ENCODE peak calls at places on chromosomes 11 and 22, in ten cellular contexts. One of them, this sample, is unnamed.

GRCh38 chr11:108871152-108871551 is 206.3 kb downstream of the DDX10 start:
- DNase-seq in CD8-positive, alpha-beta memory T cell: no peak
- DNase-seq in lung: no peak
- DNase-seq in foreskin fibroblast: peak
- DNase-seq in mesendoderm: peak
- DNase-seq in hepatocyte: peak
- DNase-seq in AG09309: no peak
- DNase-seq in adipocyte: peak
- DNase-seq in GM12865: peak
- DNase-seq in keratinocyte: no peak
- DNase-seq in this sample: no peak

GRCh38 chr22:32528316-32528715 is 53.7 kb downstream of the FBXO7 start:
- DNase-seq in CD8-positive, alpha-beta memory T cell: no peak
- DNase-seq in lung: no peak
- DNase-seq in foreskin fibroblast: no peak
- DNase-seq in mesendoderm: no peak
- DNase-seq in hepatocyte: no peak
- DNase-seq in AG09309: no peak
- DNase-seq in adipocyte: no peak
- DNase-seq in GM12865: no peak
- DNase-seq in keratinocyte: no peak
- DNase-seq in this sample: no peak

GRCh38 chr11:112822478-112823274 is 138.5 kb upstream of the NCAM1 start:
- DNase-seq in CD8-positive, alpha-beta memory T cell: no peak
- DNase-seq in lung: no peak
- DNase-seq in foreskin fibroblast: no peak
- DNase-seq in mesendoderm: peak
- DNase-seq in hepatocyte: peak
- DNase-seq in AG09309: no peak
- DNase-seq in adipocyte: no peak
- DNase-seq in GM12865: no peak
- DNase-seq in keratinocyte: no peak
- DNase-seq in this sample: no peak

GRCh38 chr11:47440054-47440476 is 8.9 kb downstream of the RAPSN start:
- DNase-seq in CD8-positive, alpha-beta memory T cell: no peak
- DNase-seq in lung: no peak
- DNase-seq in foreskin fibroblast: no peak
- DNase-seq in mesendoderm: no peak
- DNase-seq in hepatocyte: no peak
- DNase-seq in AG09309: no peak
- DNase-seq in adipocyte: no peak
- DNase-seq in GM12865: no peak
- DNase-seq in keratinocyte: no peak
- DNase-seq in this sample: no peak

GRCh38 chr11:97979741-97980140 is 1041.0 kb upstream of the CNTN5 start:
- DNase-seq in CD8-positive, alpha-beta memory T cell: no peak
- DNase-seq in lung: no peak
- DNase-seq in foreskin fibroblast: no peak
- DNase-seq in mesendoderm: no peak
- DNase-seq in hepatocyte: no peak
- DNase-seq in AG09309: no peak
- DNase-seq in adipocyte: no peak
- DNase-seq in GM12865: no peak
- DNase-seq in keratinocyte: no peak
- DNase-seq in this sample: no peak

GRCh38 chr11:13891911-13892310 is 70.6 kb upstream of the SPON1 start:
- DNase-seq in CD8-positive, alpha-beta memory T cell: no peak
- DNase-seq in lung: no peak
- DNase-seq in foreskin fibroblast: no peak
- DNase-seq in mesendoderm: no peak
- DNase-seq in hepatocyte: no peak
- DNase-seq in AG09309: no peak
- DNase-seq in adipocyte: no peak
- DNase-seq in GM12865: no peak
- DNase-seq in keratinocyte: no peak
- DNase-seq in this sample: no peak

GRCh38 chr11:11366793-11367192 is 13.7 kb upstream of the CSNK2A3 start:
- DNase-seq in CD8-positive, alpha-beta memory T cell: no peak
- DNase-seq in lung: no peak
- DNase-seq in foreskin fibroblast: peak
- DNase-seq in mesendoderm: no peak
- DNase-seq in hepatocyte: no peak
- DNase-seq in AG09309: no peak
- DNase-seq in adipocyte: peak
- DNase-seq in GM12865: no peak
- DNase-seq in keratinocyte: no peak
- DNase-seq in this sample: no peak

GRCh38 chr22:30307026-30307574 is 17.8 kb upstream of the CASTOR1 start:
- DNase-seq in CD8-positive, alpha-beta memory T cell: no peak
- DNase-seq in lung: no peak
- DNase-seq in foreskin fibroblast: no peak
- DNase-seq in mesendoderm: no peak
- DNase-seq in hepatocyte: no peak
- DNase-seq in AG09309: no peak
- DNase-seq in adipocyte: no peak
- DNase-seq in GM12865: peak
- DNase-seq in keratinocyte: no peak
- DNase-seq in this sample: no peak

DNA sequence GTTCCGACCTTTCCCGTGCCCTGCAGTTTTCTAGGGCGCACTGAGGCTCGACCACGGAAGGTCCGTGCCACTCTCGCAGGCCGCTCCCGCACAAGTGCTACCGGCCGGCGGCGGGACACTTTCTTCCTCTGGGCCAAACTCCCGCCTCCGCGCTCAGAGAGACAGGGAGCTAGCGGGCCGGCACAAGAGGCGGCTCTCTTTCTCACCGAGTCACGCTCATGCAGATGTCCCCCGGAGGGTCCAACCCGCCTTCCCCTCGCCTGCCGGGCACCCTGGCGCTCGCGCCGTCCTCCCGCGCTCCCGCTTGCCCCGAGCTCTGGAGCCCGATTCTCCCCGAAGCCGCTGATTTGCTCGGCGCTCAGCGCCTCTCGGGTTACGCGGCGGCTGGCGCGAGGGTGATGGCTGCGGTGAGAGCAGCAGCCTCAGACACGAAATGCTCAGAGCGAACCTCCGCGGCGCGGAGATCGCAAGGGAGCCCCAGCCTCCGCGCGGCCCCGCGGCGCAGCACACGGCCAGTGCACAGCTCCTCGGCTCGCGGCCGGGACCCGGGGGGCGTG is 1.0 kb downstream of the LMO1 start:
- DNase-seq in CD8-positive, alpha-beta memory T cell: no peak
- DNase-seq in lung: no peak
- DNase-seq in foreskin fibroblast: peak
- DNase-seq in mesendoderm: peak
- DNase-seq in hepatocyte: peak
- DNase-seq in AG09309: no peak
- DNase-seq in adipocyte: peak
- DNase-seq in GM12865: peak
- DNase-seq in keratinocyte: no peak
- DNase-seq in this sample: no peak
- H3K4me3 ChIP-seq in CD8-positive, alpha-beta memory T cell: no peak
- H3K4me3 ChIP-seq in lung: no peak
- H3K4me3 ChIP-seq in foreskin fibroblast: peak
- H3K4me3 ChIP-seq in mesendoderm: peak
- H3K4me3 ChIP-seq in hepatocyte: peak
- H3K4me3 ChIP-seq in AG09309: peak
- H3K4me3 ChIP-seq in adipocyte: peak
- H3K4me3 ChIP-seq in GM12865: peak
- H3K4me3 ChIP-seq in keratinocyte: peak
- H3K4me3 ChIP-seq in this sample: peak

GRCh38 chr22:42928969-42929837 is 72.1 kb upstream of the ARFGAP3 start:
- DNase-seq in CD8-positive, alpha-beta memory T cell: no peak
- DNase-seq in lung: peak
- DNase-seq in foreskin fibroblast: peak
- DNase-seq in mesendoderm: no peak
- DNase-seq in hepatocyte: no peak
- DNase-seq in AG09309: no peak
- DNase-seq in adipocyte: peak
- DNase-seq in GM12865: peak
- DNase-seq in keratinocyte: no peak
- DNase-seq in this sample: no peak

GRCh38 chr22:42931421-42932196 is 74.5 kb upstream of the ARFGAP3 start:
- DNase-seq in CD8-positive, alpha-beta memory T cell: no peak
- DNase-seq in lung: no peak
- DNase-seq in foreskin fibroblast: peak
- DNase-seq in mesendoderm: no peak
- DNase-seq in hepatocyte: no peak
- DNase-seq in AG09309: no peak
- DNase-seq in adipocyte: no peak
- DNase-seq in GM12865: peak
- DNase-seq in keratinocyte: no peak
- DNase-seq in this sample: no peak

GRCh38 chr22:42930810-42931420 is 73.8 kb upstream of the ARFGAP3 start:
- DNase-seq in CD8-positive, alpha-beta memory T cell: no peak
- DNase-seq in lung: no peak
- DNase-seq in foreskin fibroblast: peak
- DNase-seq in mesendoderm: peak
- DNase-seq in hepatocyte: no peak
- DNase-seq in AG09309: no peak
- DNase-seq in adipocyte: no peak
- DNase-seq in GM12865: peak
- DNase-seq in keratinocyte: no peak
- DNase-seq in this sample: no peak

GRCh38 chr22:42927966-42928365 is 70.9 kb upstream of the ARFGAP3 start:
- DNase-seq in CD8-positive, alpha-beta memory T cell: no peak
- DNase-seq in lung: no peak
- DNase-seq in foreskin fibroblast: no peak
- DNase-seq in mesendoderm: no peak
- DNase-seq in hepatocyte: no peak
- DNase-seq in AG09309: no peak
- DNase-seq in adipocyte: no peak
- DNase-seq in GM12865: no peak
- DNase-seq in keratinocyte: no peak
- DNase-seq in this sample: no peak

GRCh38 chr22:42929838-42930155 is 72.7 kb upstream of the ARFGAP3 start:
- DNase-seq in CD8-positive, alpha-beta memory T cell: no peak
- DNase-seq in lung: no peak
- DNase-seq in foreskin fibroblast: peak
- DNase-seq in mesendoderm: no peak
- DNase-seq in hepatocyte: no peak
- DNase-seq in AG09309: no peak
- DNase-seq in adipocyte: no peak
- DNase-seq in GM12865: no peak
- DNase-seq in keratinocyte: no peak
- DNase-seq in this sample: no peak
- H3K4me3 ChIP-seq in CD8-positive, alpha-beta memory T cell: no peak
- H3K4me3 ChIP-seq in lung: no peak
- H3K4me3 ChIP-seq in foreskin fibroblast: no peak
- H3K4me3 ChIP-seq in mesendoderm: no peak
- H3K4me3 ChIP-seq in hepatocyte: no peak
- H3K4me3 ChIP-seq in AG09309: no peak
- H3K4me3 ChIP-seq in adipocyte: peak
- H3K4me3 ChIP-seq in GM12865: no peak
- H3K4me3 ChIP-seq in keratinocyte: no peak
- H3K4me3 ChIP-seq in this sample: no peak

GRCh38 chr11:36150986-36151385 is 138.2 kb downstream of the COMMD9 start:
- DNase-seq in CD8-positive, alpha-beta memory T cell: no peak
- DNase-seq in lung: no peak
- DNase-seq in foreskin fibroblast: peak
- DNase-seq in mesendoderm: no peak
- DNase-seq in hepatocyte: no peak
- DNase-seq in AG09309: no peak
- DNase-seq in adipocyte: peak
- DNase-seq in GM12865: no peak
- DNase-seq in keratinocyte: no peak
- DNase-seq in this sample: no peak

GRCh38 chr11:36151933-36152580 is 137.2 kb downstream of the COMMD9 start:
- DNase-seq in CD8-positive, alpha-beta memory T cell: no peak
- DNase-seq in lung: no peak
- DNase-seq in foreskin fibroblast: no peak
- DNase-seq in mesendoderm: no peak
- DNase-seq in hepatocyte: no peak
- DNase-seq in AG09309: no peak
- DNase-seq in adipocyte: no peak
- DNase-seq in GM12865: no peak
- DNase-seq in keratinocyte: no peak
- DNase-seq in this sample: no peak

GRCh38 chr11:36147491-36147890 is 141.7 kb downstream of the COMMD9 start:
- DNase-seq in CD8-positive, alpha-beta memory T cell: no peak
- DNase-seq in lung: no peak
- DNase-seq in foreskin fibroblast: peak
- DNase-seq in mesendoderm: no peak
- DNase-seq in hepatocyte: no peak
- DNase-seq in AG09309: no peak
- DNase-seq in adipocyte: no peak
- DNase-seq in GM12865: no peak
- DNase-seq in keratinocyte: no peak
- DNase-seq in this sample: no peak

GRCh38 chr11:36148701-36149100 is 140.5 kb downstream of the COMMD9 start:
- DNase-seq in CD8-positive, alpha-beta memory T cell: no peak
- DNase-seq in lung: no peak
- DNase-seq in foreskin fibroblast: no peak
- DNase-seq in mesendoderm: no peak
- DNase-seq in hepatocyte: no peak
- DNase-seq in AG09309: no peak
- DNase-seq in adipocyte: no peak
- DNase-seq in GM12865: no peak
- DNase-seq in keratinocyte: no peak
- DNase-seq in this sample: no peak

DNA sequence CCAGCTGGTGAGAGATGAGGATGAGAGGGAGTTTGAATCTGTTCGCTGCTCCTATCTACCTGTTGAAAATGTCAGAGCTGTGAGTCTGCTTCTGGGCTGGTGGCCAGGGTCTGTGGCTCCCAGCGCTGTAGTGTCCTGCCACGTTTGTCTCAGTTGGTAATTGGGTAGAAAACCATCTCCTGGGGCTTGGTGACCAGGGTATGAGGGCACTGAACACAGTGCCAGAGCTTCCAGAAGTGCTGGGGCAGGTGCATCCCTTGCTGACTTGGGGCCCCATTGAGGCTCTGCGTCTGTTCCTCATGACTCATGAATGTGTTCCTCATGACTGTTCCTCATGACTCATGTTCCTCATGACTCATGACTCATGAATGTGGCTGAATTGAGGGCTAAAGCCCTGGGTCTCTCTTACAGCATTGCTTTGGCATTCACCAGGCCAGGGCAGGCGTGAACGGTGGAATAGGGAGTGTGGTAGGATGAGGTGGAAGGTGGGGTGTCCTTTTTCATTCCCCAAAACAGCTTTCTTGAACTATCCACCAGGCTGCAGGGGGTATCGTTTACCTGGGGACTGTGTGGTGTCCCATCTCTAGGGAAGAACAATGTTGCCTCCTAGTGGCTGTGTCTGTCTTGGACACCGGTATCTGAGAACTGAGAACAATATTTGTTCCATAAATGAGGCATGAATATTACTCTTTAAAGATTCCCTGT is 139.5 kb downstream of the COMMD9 start:
- DNase-seq in CD8-positive, alpha-beta memory T cell: no peak
- DNase-seq in lung: peak
- DNase-seq in foreskin fibroblast: peak
- DNase-seq in mesendoderm: peak
- DNase-seq in hepatocyte: peak
- DNase-seq in AG09309: peak
- DNase-seq in adipocyte: peak
- DNase-seq in GM12865: peak
- DNase-seq in keratinocyte: peak
- DNase-seq in this sample: no peak
- H3K4me3 ChIP-seq in CD8-positive, alpha-beta memory T cell: no peak
- H3K4me3 ChIP-seq in lung: no peak
- H3K4me3 ChIP-seq in foreskin fibroblast: no peak
- H3K4me3 ChIP-seq in mesendoderm: no peak
- H3K4me3 ChIP-seq in hepatocyte: no peak
- H3K4me3 ChIP-seq in AG09309: no peak
- H3K4me3 ChIP-seq in adipocyte: no peak
- H3K4me3 ChIP-seq in GM12865: no peak
- H3K4me3 ChIP-seq in keratinocyte: no peak
- H3K4me3 ChIP-seq in this sample: no peak

DNA sequence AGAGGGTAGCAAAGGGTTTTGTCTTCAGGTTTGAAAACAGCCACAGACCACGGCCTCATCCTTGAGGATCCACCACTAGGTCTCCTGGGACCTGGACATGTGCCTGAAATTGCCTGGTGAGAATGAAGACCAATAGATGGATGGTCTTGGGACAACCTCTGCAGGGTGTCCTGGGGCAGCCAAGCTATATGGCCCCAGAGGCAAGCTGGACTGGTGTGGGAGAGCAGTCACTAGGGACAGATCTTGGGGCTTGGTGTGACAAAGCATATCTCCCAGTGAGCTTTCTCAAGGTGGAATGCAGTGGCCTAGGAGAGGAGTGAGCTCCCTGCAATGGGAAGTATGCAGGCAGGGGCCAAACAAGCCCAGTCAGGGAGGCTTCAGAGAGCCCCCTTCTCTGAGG is 13.6 kb downstream of the P2RY6 start:
- DNase-seq in CD8-positive, alpha-beta memory T cell: no peak
- DNase-seq in lung: no peak
- DNase-seq in foreskin fibroblast: no peak
- DNase-seq in mesendoderm: no peak
- DNase-seq in hepatocyte: no peak
- DNase-seq in AG09309: no peak
- DNase-seq in adipocyte: no peak
- DNase-seq in GM12865: no peak
- DNase-seq in keratinocyte: no peak
- DNase-seq in this sample: no peak
- H3K4me3 ChIP-seq in CD8-positive, alpha-beta memory T cell: no peak
- H3K4me3 ChIP-seq in lung: no peak
- H3K4me3 ChIP-seq in foreskin fibroblast: no peak
- H3K4me3 ChIP-seq in mesendoderm: no peak
- H3K4me3 ChIP-seq in hepatocyte: no peak
- H3K4me3 ChIP-seq in AG09309: no peak
- H3K4me3 ChIP-seq in adipocyte: no peak
- H3K4me3 ChIP-seq in GM12865: no peak
- H3K4me3 ChIP-seq in keratinocyte: no peak
- H3K4me3 ChIP-seq in this sample: no peak